ENCODE peak calls at places on chromosome 1, in eight cellular contexts. W is body of pancreas, F is adrenal gland, O is prostate gland, N is transverse colon, Y is H1, L is tibial nerve, I is uterus. V is an unnamed sample.

GRCh38 chr1:29444081-29444715 is 207.9 kb downstream of the PTPRU start:
- DNase-seq in W (no peak), F (no peak), O (no peak), N (no peak), Y (no peak), L (no peak), I (no peak), V (no peak)

GRCh38 chr1:226779536-226779935 is 40.5 kb upstream of the ITPKB start:
- DNase-seq in W (no peak), F (no peak), O (no peak), N (peak; percentile 59), Y (no peak), L (no peak), I (no peak), V (no peak)

GRCh38 chr1:108560430-108561144 is 687 bp downstream of the EEIG2 start:
- DNase-seq in W (peak; percentile 28), F (peak; percentile 59), O (peak; percentile 21), N (peak; percentile 73), Y (peak; percentile 44), L (peak; percentile 23), I (peak; percentile 42), V (no peak)

GRCh38 chr1:39692152-39693064 is 1.2 kb upstream of the HPCAL4 start:
- DNase-seq in W (peak; percentile 41), F (peak; percentile 29), O (no peak), N (peak; percentile 15), Y (no peak), L (no peak), I (no peak), V (no peak)

GRCh38 chr1:58465176-58465575 is 81.3 kb downstream of the OMA1 start:
- DNase-seq in W (no peak), F (no peak), O (no peak), N (no peak), Y (no peak), L (no peak), I (no peak), V (peak; percentile 87)

GRCh38 chr1:204336642-204337041 is 23.1 kb downstream of the PLEKHA6 start:
- DNase-seq in W (no peak), F (no peak), O (no peak), N (no peak), Y (no peak), L (no peak), I (no peak), V (no peak)

GRCh38 chr1:109370712-109371270 is 26.9 kb downstream of the SORT1 start:
- DNase-seq in W (no peak), F (no peak), O (no peak), N (no peak), Y (no peak), L (no peak), I (no peak), V (no peak)

GRCh38 chr1:195899762-195900352 is 708.4 kb downstream of the KCNT2 start:
- DNase-seq in W (no peak), F (no peak), O (no peak), N (no peak), Y (no peak), L (no peak), I (no peak), V (no peak)

GRCh38 chr1:100708476-100709062 is 11.0 kb upstream of the VCAM1 start:
- DNase-seq in W (no peak), F (no peak), O (no peak), N (no peak), Y (no peak), L (no peak), I (no peak), V (no peak)

GRCh38 chr1:36083635-36084501 is at the start of gene TEKT2:
- DNase-seq in W (peak; percentile 67), F (peak; percentile 50), O (no peak), N (peak; percentile 31), Y (no peak), L (no peak), I (no peak), V (peak; percentile 85)

GRCh38 chr1:31736675-31737074 is 27.5 kb downstream of the ADGRB2 start:
- DNase-seq in W (peak; percentile 66), F (no peak), O (peak; percentile 53), N (peak; percentile 48), Y (no peak), L (no peak), I (no peak), V (no peak)

GRCh38 chr1:20322825-20323612 is 32.3 kb downstream of the VWA5B1 start:
- DNase-seq in W (no peak), F (no peak), O (no peak), N (peak; percentile 19), Y (no peak), L (no peak), I (no peak), V (no peak)

GRCh38 chr1:31718519-31718918 is 14.7 kb upstream of the COL16A1 start:
- DNase-seq in W (no peak), F (no peak), O (no peak), N (no peak), Y (no peak), L (no peak), I (no peak), V (no peak)

GRCh38 chr1:209062081-209062480 is 521.4 kb upstream of the CAMK1G start:
- DNase-seq in W (no peak), F (no peak), O (no peak), N (no peak), Y (no peak), L (no peak), I (no peak), V (no peak)

GRCh38 chr1:70978623-70979022 is 69.0 kb downstream of the PTGER3 start:
- DNase-seq in W (peak; percentile 35), F (no peak), O (no peak), N (no peak), Y (no peak), L (no peak), I (no peak), V (no peak)

GRCh38 chr1:173388352-173388751 is 88.8 kb upstream of the PRDX6 start:
- DNase-seq in W (no peak), F (no peak), O (no peak), N (no peak), Y (no peak), L (no peak), I (no peak), V (peak; percentile 55)

DNA sequence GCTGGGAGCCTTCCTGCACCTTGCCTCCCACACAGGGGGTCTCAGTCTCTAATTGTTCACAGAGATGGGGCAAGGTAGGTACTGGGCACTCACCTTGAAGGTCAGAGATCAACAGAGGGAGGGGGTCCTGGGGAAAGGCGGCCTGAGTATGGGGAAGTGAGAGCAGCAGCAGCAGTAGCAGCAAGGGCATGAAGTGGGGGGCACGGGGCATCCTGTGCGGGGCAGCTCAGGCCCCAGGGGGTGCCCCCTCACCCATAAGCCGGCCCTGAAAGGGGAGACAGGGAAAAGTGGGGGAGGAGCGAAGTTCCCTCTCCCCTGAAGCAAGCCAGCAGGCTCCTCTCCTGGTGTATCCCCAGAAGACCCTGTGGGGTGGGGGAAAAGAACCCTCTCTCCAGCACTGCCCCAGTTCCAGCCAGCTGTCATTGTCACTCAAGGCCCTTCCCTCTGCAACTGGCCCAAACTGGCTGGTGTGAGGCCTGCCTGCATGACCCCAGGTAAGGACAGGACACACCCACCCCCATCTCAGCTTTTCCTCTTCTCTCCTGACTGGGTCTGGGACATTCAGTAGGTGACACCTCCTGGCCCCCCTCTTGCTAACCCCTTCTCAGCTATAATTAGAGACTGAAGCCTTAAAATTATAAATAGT is 3.9 kb downstream of the SEMA6C start:
- DNase-seq in W (no peak), F (no peak), O (no peak), N (no peak), Y (no peak), L (no peak), I (no peak), V (no peak)
- H3K27me3 ChIP-seq in W (no peaks in the 10 kb centered on the region), F (no peaks in the 10 kb centered on the region), O (no peaks in the 10 kb centered on the region), N (peaks cover 9% of the 10 kb centered on the region), Y (peaks cover 12% of the 10 kb centered on the region), L (no peaks in the 10 kb centered on the region), I (no peaks in the 10 kb centered on the region), V (no peaks in the 10 kb centered on the region)

GRCh38 chr1:1783320-1783719 is 5.0 kb upstream of the NADK start:
- DNase-seq in W (no peak), F (no peak), O (no peak), N (peak; percentile 23), Y (no peak), L (no peak), I (no peak), V (no peak)

GRCh38 chr1:1784933-1785332 is 6.7 kb upstream of the NADK start:
- DNase-seq in W (no peak), F (no peak), O (no peak), N (no peak), Y (no peak), L (no peak), I (no peak), V (no peak)

GRCh38 chr1:1780598-1781525 is 2.6 kb upstream of the NADK start:
- DNase-seq in W (no peak), F (no peak), O (no peak), N (no peak), Y (no peak), L (no peak), I (no peak), V (no peak)

GRCh38 chr1:1781526-1781903 is 3.2 kb upstream of the NADK start:
- DNase-seq in W (no peak), F (no peak), O (no peak), N (peak; percentile 23), Y (no peak), L (no peak), I (no peak), V (no peak)

GRCh38 chr1:1782399-1783221 is 4.3 kb upstream of the NADK start:
- DNase-seq in W (peak; percentile 79), F (no peak), O (peak; percentile 83), N (peak; percentile 86), Y (no peak), L (peak; percentile 55), I (peak; percentile 47), V (peak; percentile 94)
- TF ChIP-seq POLR2A in W (peak; percentile 48), F (no peak), O (peak; percentile 17), N (peak; percentile 76), Y (peak; percentile 51), L (no peak), I (no peak), V (no peak)

GRCh38 chr1:235293322-235293942 is 34.5 kb downstream of the ARID4B start:
- DNase-seq in W (no peak), F (no peak), O (no peak), N (no peak), Y (no peak), L (no peak), I (no peak), V (no peak)
- H3K27ac ChIP-seq in W (no peak overlapping the region), F (no peak overlapping the region), O (no peak overlapping the region), N (no peak overlapping the region), Y (no peak overlapping the region), L (no peak overlapping the region), I (no peak overlapping the region), V (no peak overlapping the region)

GRCh38 chr1:5649795-5650194 is 342.4 kb downstream of the NPHP4 start:
- DNase-seq in W (no peak), F (no peak), O (no peak), N (no peak), Y (no peak), L (no peak), I (no peak), V (no peak)

GRCh38 chr1:5650283-5651026 is 341.8 kb downstream of the NPHP4 start:
- DNase-seq in W (no peak), F (no peak), O (no peak), N (no peak), Y (no peak), L (no peak), I (no peak), V (no peak)

GRCh38 chr1:5651964-5652751 is 340.1 kb downstream of the NPHP4 start:
- DNase-seq in W (no peak), F (peak; percentile 33), O (peak; percentile 81), N (no peak), Y (no peak), L (no peak), I (no peak), V (no peak)

GRCh38 chr1:5651496-5651895 is 340.7 kb downstream of the NPHP4 start:
- DNase-seq in W (no peak), F (no peak), O (no peak), N (no peak), Y (no peak), L (no peak), I (no peak), V (no peak)

GRCh38 chr1:5651027-5651410 is 341.2 kb downstream of the NPHP4 start:
- DNase-seq in W (no peak), F (no peak), O (no peak), N (no peak), Y (no peak), L (no peak), I (no peak), V (no peak)
- H3K27me3 ChIP-seq in W (no peaks in the 10 kb centered on the region), F (peaks cover 28% of the 10 kb centered on the region), O (no peaks in the 10 kb centered on the region), N (peaks cover 39% of the 10 kb centered on the region), Y (no peaks in the 10 kb centered on the region), L (peaks cover 8% of the 10 kb centered on the region), I (no peaks in the 10 kb centered on the region), V (no peaks in the 10 kb centered on the region)